ENCODE peak calls at places on chromosome 13, in nine cellular contexts. Y is HCT116, V is neural progenitor cell, T is hepatocyte, U is GM23338, Z is PC-3, Q is SK-N-SH, F is OCI-LY7, C is MM.1S. D is an unnamed sample.

GRCh38 chr13:63198076-63198475 is 1782.4 kb upstream of the PCDH20 start:
- DNase-seq in Y (no peak), V (no peak), T (no peak), U (no peak), Z (no peak), Q (no peak), F (no peak), C (no peak), D (peak)

GRCh38 chr13:87003265-87003664 is 667.9 kb upstream of the SLITRK5 start:
- DNase-seq in Y (no peak), V (no peak), T (no peak), U (no peak), Z (no peak), Q (no peak), F (no peak), C (no peak), D (no peak)

GRCh38 chr13:100069278-100069677 is 19.6 kb upstream of the PCCA start:
- DNase-seq in Y (no peak), V (no peak), T (no peak), U (no peak), Z (no peak), Q (no peak), F (no peak), C (no peak), D (peak)

GRCh38 chr13:46136688-46137087 is 31.9 kb upstream of the CPB2 start:
- DNase-seq in Y (no peak), V (no peak), T (no peak), U (no peak), Z (no peak), Q (no peak), F (no peak), C (no peak), D (no peak)

GRCh38 chr13:59664586-59664985 is 499.1 kb downstream of the DIAPH3 start:
- DNase-seq in Y (no peak), V (no peak), T (no peak), U (no peak), Z (no peak), Q (no peak), F (no peak), C (no peak), D (no peak)

GRCh38 chr13:36712290-36712689 is 38.5 kb downstream of the SERTM1 start:
- DNase-seq in Y (no peak), V (no peak), T (no peak), U (no peak), Z (no peak), Q (no peak), F (no peak), C (no peak), D (no peak)

GRCh38 chr13:27353166-27353583 is 71.2 kb upstream of the GTF3A start:
- DNase-seq in Y (no peak), V (no peak), T (peak), U (no peak), Z (peak), Q (no peak), F (peak), C (peak), D (peak)

GRCh38 chr13:78608254-78608704 is 4.9 kb upstream of the POU4F1 start:
- DNase-seq in Y (no peak), V (peak), T (no peak), U (no peak), Z (no peak), Q (peak), F (no peak), C (no peak), D (no peak)

GRCh38 chr13:35594096-35594495 is 117.6 kb upstream of the MAB21L1 start:
- DNase-seq in Y (no peak), V (no peak), T (no peak), U (no peak), Z (no peak), Q (no peak), F (no peak), C (no peak), D (no peak)

GRCh38 chr13:35699805-35700204 is 223.3 kb upstream of the MAB21L1 start:
- DNase-seq in Y (no peak), V (no peak), T (peak), U (no peak), Z (peak), Q (no peak), F (no peak), C (no peak), D (peak)

GRCh38 chr13:36763322-36763721 is 55.7 kb upstream of the RFXAP start:
- DNase-seq in Y (no peak), V (no peak), T (no peak), U (no peak), Z (no peak), Q (no peak), F (no peak), C (no peak), D (no peak)

GRCh38 chr13:64925284-64925683 is 2304.9 kb downstream of the PCDH9 start:
- DNase-seq in Y (no peak), V (peak), T (peak), U (peak), Z (peak), Q (no peak), F (no peak), C (no peak), D (peak)

GRCh38 chr13:37173214-37173613 is 67.8 kb upstream of the CSNK1A1L start:
- DNase-seq in Y (no peak), V (no peak), T (no peak), U (peak), Z (no peak), Q (no peak), F (no peak), C (no peak), D (peak)

GRCh38 chr13:77516342-77516789 is 19.1 kb upstream of the SCEL start:
- DNase-seq in Y (no peak), V (no peak), T (no peak), U (peak), Z (peak), Q (no peak), F (no peak), C (no peak), D (peak)

GRCh38 chr13:76837811-76838210 is 48.4 kb downstream of the KCTD12 start:
- DNase-seq in Y (no peak), V (no peak), T (no peak), U (no peak), Z (no peak), Q (no peak), F (no peak), C (no peak), D (peak)

GRCh38 chr13:74073231-74073630 is 61.0 kb downstream of the KLF12 start:
- DNase-seq in Y (no peak), V (no peak), T (no peak), U (no peak), Z (no peak), Q (no peak), F (no peak), C (no peak), D (no peak)

GRCh38 chr13:98576215-98576945 is 527 bp downstream of the STK24 start:
- DNase-seq in Y (no peak), V (peak), T (peak), U (peak), Z (no peak), Q (peak), F (peak), C (peak), D (peak)

GRCh38 chr13:99471231-99472202 is 29.8 kb upstream of the TM9SF2 start:
- DNase-seq in Y (no peak), V (no peak), T (no peak), U (no peak), Z (peak), Q (no peak), F (no peak), C (no peak), D (peak)

DNA sequence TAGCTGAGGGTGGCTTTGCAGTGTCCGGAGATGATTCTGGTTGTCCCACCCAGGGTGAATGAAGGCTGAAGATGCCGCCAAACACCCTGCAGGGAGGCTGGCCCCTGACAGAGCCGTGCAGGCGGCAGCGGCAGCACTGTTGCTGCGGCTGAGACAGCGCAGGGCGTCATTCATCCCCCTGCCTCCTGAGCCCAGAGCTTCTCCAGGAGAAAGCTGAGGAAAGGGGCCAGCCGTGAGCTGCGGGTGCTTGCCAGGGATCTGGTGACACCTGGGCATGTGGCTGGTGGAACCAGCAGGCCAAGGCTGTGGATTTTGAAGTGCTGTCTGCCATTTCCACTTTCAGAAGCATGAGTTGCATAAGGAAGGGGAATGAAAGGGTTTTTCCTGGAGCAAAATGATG is 22.5 kb downstream of the TFDP1 start:
- DNase-seq in Y (no peak), V (no peak), T (no peak), U (no peak), Z (no peak), Q (no peak), F (no peak), C (no peak), D (no peak)
- TF ChIP-seq EZH2phosphoT487 in Y (no peak), V (no peak), T (no peak), U (no peak), Z (no peak), Q (no peak), F (no peak), C (no peak), D (no peak)

GRCh38 chr13:47256618-47257017 is 359.8 kb upstream of the HTR2A start:
- DNase-seq in Y (no peak), V (no peak), T (no peak), U (no peak), Z (peak), Q (no peak), F (no peak), C (no peak), D (peak)

GRCh38 chr13:47252627-47253026 is 355.8 kb upstream of the HTR2A start:
- DNase-seq in Y (no peak), V (no peak), T (no peak), U (no peak), Z (no peak), Q (no peak), F (no peak), C (no peak), D (peak)

DNA sequence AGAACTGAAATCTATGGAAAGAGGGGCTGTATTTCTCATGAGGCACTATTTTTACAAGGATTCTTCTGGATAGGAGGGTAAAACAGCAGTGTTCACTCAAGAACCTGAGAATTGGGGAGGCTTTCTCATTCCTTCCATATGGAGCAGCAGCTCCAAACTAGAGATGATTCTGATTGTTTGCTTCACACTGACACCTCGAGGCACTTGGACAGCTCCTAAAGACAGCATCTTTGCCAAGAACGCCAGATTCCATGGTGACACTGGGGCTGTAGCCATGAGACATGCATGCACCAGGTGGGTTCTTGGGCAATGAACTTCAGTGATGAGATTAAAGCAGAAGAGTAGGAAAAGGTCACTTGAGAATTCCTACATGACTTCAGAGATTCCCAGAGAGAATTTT is 361.5 kb upstream of the HTR2A start:
- DNase-seq in Y (no peak), V (no peak), T (no peak), U (no peak), Z (no peak), Q (no peak), F (no peak), C (no peak), D (peak)
- H2AFZ ChIP-seq in Y (no peak), V (no peak), T (no peak), U (no peak), Z (no peak), Q (no peak), F (no peak), C (no peak), D (no peak)

GRCh38 chr13:109779074-109779473 is 7.3 kb downstream of the IRS2 start:
- DNase-seq in Y (no peak), V (no peak), T (no peak), U (no peak), Z (no peak), Q (peak), F (peak), C (no peak), D (no peak)
- TF ChIP-seq EZH2phosphoT487 in Y (no peak), V (no peak), T (no peak), U (no peak), Z (no peak), Q (no peak), F (no peak), C (no peak), D (no peak)

GRCh38 chr13:97109841-97110492 is 112.2 kb upstream of the MBNL2 start:
- DNase-seq in Y (peak), V (peak), T (peak), U (peak), Z (peak), Q (peak), F (peak), C (peak), D (peak)

GRCh38 chr13:97107815-97108534 is 113.7 kb upstream of the OXGR1 start:
- DNase-seq in Y (no peak), V (no peak), T (no peak), U (no peak), Z (no peak), Q (peak), F (no peak), C (no peak), D (peak)

GRCh38 chr13:97109256-97109655 is 112.9 kb upstream of the MBNL2 start:
- DNase-seq in Y (no peak), V (no peak), T (no peak), U (no peak), Z (no peak), Q (no peak), F (no peak), C (no peak), D (no peak)

GRCh38 chr13:97106323-97106722 is 112.0 kb upstream of the OXGR1 start:
- DNase-seq in Y (no peak), V (no peak), T (no peak), U (no peak), Z (no peak), Q (no peak), F (no peak), C (no peak), D (no peak)

DNA sequence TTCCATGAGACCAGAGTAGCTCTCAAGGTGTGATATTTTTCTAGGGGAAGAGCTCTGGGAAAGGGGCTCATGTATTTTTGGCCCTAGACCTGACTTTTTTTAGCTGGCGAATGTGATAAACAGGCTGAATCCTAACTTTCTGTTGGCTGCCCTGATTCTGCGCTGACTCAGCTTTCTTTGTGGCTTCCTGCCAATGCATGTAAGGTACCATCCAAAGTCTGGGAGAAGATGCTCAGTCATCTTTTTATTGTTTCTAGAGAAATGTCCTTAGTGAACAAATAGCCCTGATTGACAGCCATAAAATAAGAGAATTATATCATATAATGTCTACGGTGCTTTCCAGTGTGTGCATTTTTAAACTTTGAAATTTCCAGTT is 113.6 kb upstream of the MBNL2 start:
- DNase-seq in Y (no peak), V (no peak), T (no peak), U (no peak), Z (peak), Q (no peak), F (no peak), C (no peak), D (peak)
- H2AFZ ChIP-seq in Y (no peak), V (no peak), T (no peak), U (no peak), Z (no peak), Q (peak), F (no peak), C (no peak), D (peak)

GRCh38 chr13:30720470-30720869 is 14.9 kb upstream of the ALOX5AP start:
- DNase-seq in Y (no peak), V (no peak), T (no peak), U (no peak), Z (no peak), Q (no peak), F (peak), C (no peak), D (peak)
- TF ChIP-seq EZH2phosphoT487 in Y (no peak), V (no peak), T (no peak), U (no peak), Z (no peak), Q (no peak), F (no peak), C (no peak), D (no peak)

GRCh38 chr13:22773475-22773874 is 407.3 kb upstream of the SGCG start:
- DNase-seq in Y (no peak), V (no peak), T (no peak), U (no peak), Z (no peak), Q (no peak), F (no peak), C (no peak), D (no peak)
- H2AFZ ChIP-seq in Y (no peak), V (no peak), T (no peak), U (no peak), Z (no peak), Q (no peak), F (no peak), C (no peak), D (no peak)

GRCh38 chr13:95457294-95457693 is 95.2 kb upstream of the CLDN10 start:
- DNase-seq in Y (no peak), V (no peak), T (no peak), U (no peak), Z (no peak), Q (no peak), F (no peak), C (peak), D (no peak)
- TF ChIP-seq EZH2phosphoT487 in Y (no peak), V (no peak), T (no peak), U (no peak), Z (no peak), Q (no peak), F (no peak), C (no peak), D (no peak)

GRCh38 chr13:51207881-51208280 is 14.3 kb upstream of the FAM124A start:
- DNase-seq in Y (no peak), V (no peak), T (no peak), U (no peak), Z (no peak), Q (no peak), F (no peak), C (no peak), D (no peak)
- H2AFZ ChIP-seq in Y (no peak), V (no peak), T (no peak), U (no peak), Z (no peak), Q (no peak), F (no peak), C (no peak), D (no peak)

GRCh38 chr13:20408181-20408580 is 117.5 kb downstream of the CRYL1 start:
- DNase-seq in Y (no peak), V (no peak), T (no peak), U (no peak), Z (no peak), Q (no peak), F (no peak), C (no peak), D (no peak)

GRCh38 chr13:20405691-20406090 is 120.0 kb downstream of the CRYL1 start:
- DNase-seq in Y (no peak), V (peak), T (no peak), U (peak), Z (no peak), Q (no peak), F (no peak), C (no peak), D (no peak)

GRCh38 chr13:20410726-20411125 is 114.9 kb downstream of the CRYL1 start:
- DNase-seq in Y (no peak), V (no peak), T (no peak), U (no peak), Z (no peak), Q (no peak), F (no peak), C (no peak), D (no peak)

GRCh38 chr13:20404488-20405222 is 121.0 kb downstream of the CRYL1 start:
- DNase-seq in Y (no peak), V (no peak), T (no peak), U (no peak), Z (no peak), Q (no peak), F (no peak), C (no peak), D (no peak)

GRCh38 chr13:20407759-20408158 is 117.9 kb downstream of the CRYL1 start:
- DNase-seq in Y (no peak), V (no peak), T (no peak), U (no peak), Z (no peak), Q (no peak), F (no peak), C (no peak), D (no peak)
- TF ChIP-seq EZH2phosphoT487 in Y (no peak), V (no peak), T (no peak), U (no peak), Z (no peak), Q (no peak), F (no peak), C (no peak), D (no peak)